ENCODE peak calls at places on chromosome 21, in seven cellular contexts. G, R, I, S, D, W and O are unnamed samples.

GRCh38 chr21:35207322-35207721 is 158.2 kb upstream of the RUNX1 start:
- DNase-seq in G (no peak), R (no peak), I (peak), S (no peak), D (no peak), W (no peak), O (no peak)

GRCh38 chr21:38788275-38788911 is 17.3 kb upstream of the ETS2 start:
- DNase-seq in G (no peak), R (no peak), I (no peak), S (no peak), D (no peak), W (peak), O (peak)

GRCh38 chr21:42991992-42992740 is 17.8 kb downstream of the PKNOX1 start:
- DNase-seq in G (peak), R (peak), I (peak), S (peak), D (peak), W (peak), O (peak)

GRCh38 chr21:42575111-42575510 is 61.5 kb downstream of the SLC37A1 start:
- DNase-seq in G (no peak), R (no peak), I (peak), S (no peak), D (peak), W (no peak), O (no peak)

GRCh38 chr21:43362928-43363314 is 64.0 kb downstream of the SIK1 start:
- DNase-seq in G (no peak), R (no peak), I (no peak), S (no peak), D (no peak), W (no peak), O (no peak)

GRCh38 chr21:26115346-26115745 is 55.2 kb downstream of the APP start:
- DNase-seq in G (no peak), R (no peak), I (no peak), S (no peak), D (no peak), W (peak), O (no peak)

GRCh38 chr21:17416139-17416538 is 96.7 kb upstream of the CXADR start:
- DNase-seq in G (no peak), R (no peak), I (no peak), S (peak), D (no peak), W (peak), O (no peak)

GRCh38 chr21:38765056-38765455 is 40.7 kb upstream of the ETS2 start:
- DNase-seq in G (no peak), R (no peak), I (no peak), S (no peak), D (no peak), W (no peak), O (peak)

GRCh38 chr21:34602061-34602460 is 12.9 kb downstream of the RCAN1 start:
- DNase-seq in G (no peak), R (no peak), I (no peak), S (no peak), D (no peak), W (no peak), O (no peak)

GRCh38 chr21:25709684-25710265 is 24.9 kb downstream of the ATP5PF start:
- DNase-seq in G (no peak), R (no peak), I (no peak), S (no peak), D (no peak), W (no peak), O (no peak)

GRCh38 chr21:26776320-26777021 is 68.7 kb downstream of the ADAMTS1 start:
- DNase-seq in G (no peak), R (no peak), I (no peak), S (peak), D (no peak), W (peak), O (peak)

GRCh38 chr21:14752006-14752909 is 206.1 kb upstream of the SAMSN1 start:
- DNase-seq in G (no peak), R (no peak), I (no peak), S (no peak), D (no peak), W (no peak), O (no peak)

GRCh38 chr21:39137248-39138186 is 45.7 kb downstream of the PSMG1 start:
- DNase-seq in G (no peak), R (no peak), I (peak), S (peak), D (no peak), W (no peak), O (peak)

GRCh38 chr21:29166853-29167252 is 36.4 kb downstream of the MAP3K7CL start:
- DNase-seq in G (no peak), R (no peak), I (no peak), S (no peak), D (no peak), W (no peak), O (no peak)

GRCh38 chr21:35249636-35250035 is 200.5 kb upstream of the RUNX1 start:
- DNase-seq in G (no peak), R (no peak), I (no peak), S (no peak), D (no peak), W (no peak), O (no peak)

GRCh38 chr21:42652527-42653491 is 612 bp upstream of the PDE9A start:
- DNase-seq in G (peak), R (no peak), I (peak), S (no peak), D (no peak), W (peak), O (peak)

GRCh38 chr21:16069713-16070112 is 339.9 kb downstream of the USP25 start:
- DNase-seq in G (no peak), R (no peak), I (no peak), S (no peak), D (no peak), W (no peak), O (peak)

GRCh38 chr21:34795152-34796141 is 126.7 kb downstream of the CLIC6 start:
- DNase-seq in G (no peak), R (no peak), I (no peak), S (no peak), D (peak), W (peak), O (peak)

GRCh38 chr21:38669186-38669585 is 136.5 kb upstream of the ETS2 start:
- DNase-seq in G (peak), R (no peak), I (no peak), S (peak), D (no peak), W (peak), O (peak)

GRCh38 chr21:43283136-43283924 is 114.5 kb downstream of the CRYAA start:
- DNase-seq in G (no peak), R (no peak), I (peak), S (no peak), D (no peak), W (peak), O (peak)

GRCh38 chr21:8991088-8991907 is 1530.1 kb upstream of the TPTE start:
- DNase-seq in G (no peak), R (no peak), I (no peak), S (no peak), D (no peak), W (no peak), O (no peak)

GRCh38 chr21:43311303-43311817 is 115.6 kb downstream of the SIK1 start:
- DNase-seq in G (no peak), R (no peak), I (no peak), S (no peak), D (peak), W (no peak), O (no peak)

GRCh38 chr21:29334717-29335428 is 36.2 kb downstream of the BACH1 start:
- DNase-seq in G (no peak), R (no peak), I (no peak), S (peak), D (no peak), W (peak), O (peak)

GRCh38 chr21:15839026-15839425 is 109.2 kb downstream of the USP25 start:
- DNase-seq in G (no peak), R (no peak), I (no peak), S (no peak), D (no peak), W (peak), O (no peak)

GRCh38 chr21:16302851-16303282 is 573.1 kb downstream of the USP25 start:
- DNase-seq in G (no peak), R (no peak), I (peak), S (peak), D (no peak), W (peak), O (peak)

GRCh38 chr21:43269461-43269860 is 100.7 kb downstream of the CRYAA start:
- DNase-seq in G (peak), R (no peak), I (peak), S (no peak), D (no peak), W (no peak), O (no peak)

GRCh38 chr21:39612233-39613028 is at the start of gene B3GALT5:
- DNase-seq in G (no peak), R (no peak), I (peak), S (no peak), D (no peak), W (no peak), O (peak)

GRCh38 chr21:28971171-28971570 is 21.5 kb downstream of the LTN1 start:
- DNase-seq in G (no peak), R (no peak), I (no peak), S (no peak), D (no peak), W (peak), O (peak)

GRCh38 chr21:28267449-28267848 is 725.2 kb downstream of the LTN1 start:
- DNase-seq in G (no peak), R (no peak), I (no peak), S (no peak), D (no peak), W (no peak), O (no peak)

GRCh38 chr21:43271452-43272020 is 102.7 kb downstream of the CRYAA start:
- DNase-seq in G (no peak), R (no peak), I (peak), S (no peak), D (no peak), W (no peak), O (no peak)

GRCh38 chr21:31917108-31917507 is 44.3 kb downstream of the HUNK start:
- DNase-seq in G (no peak), R (no peak), I (no peak), S (no peak), D (no peak), W (no peak), O (peak)

GRCh38 chr21:18461743-18462142 is 58.2 kb upstream of the TMPRSS15 start:
- DNase-seq in G (no peak), R (no peak), I (no peak), S (no peak), D (no peak), W (no peak), O (no peak)

DNA sequence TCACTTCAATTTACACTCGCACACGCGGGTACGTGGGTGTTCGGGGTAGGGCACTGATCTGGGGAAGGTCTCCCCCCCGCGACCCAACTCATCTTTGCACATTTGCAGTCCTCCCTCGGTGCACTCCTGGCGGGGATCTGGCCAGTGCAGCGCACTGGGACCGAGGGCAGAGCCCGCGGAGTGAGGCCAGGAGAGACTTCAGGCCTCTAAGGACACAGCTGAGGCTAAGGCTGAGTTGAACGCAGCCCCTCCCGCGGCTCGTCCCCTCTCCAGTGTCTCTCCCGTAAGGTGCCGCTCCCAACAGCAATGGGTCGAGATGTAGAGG is 939 bp upstream of the NCAM2 start:
- DNase-seq in G (no peak), R (no peak), I (no peak), S (no peak), D (no peak), W (peak), O (no peak)
- H3K4me3 ChIP-seq in G (peak), R (peak), I (peak), S (peak), D (peak), W (peak), O (peak)

GRCh38 chr21:45984584-45985095 is 3.1 kb downstream of the COL6A1 start:
- DNase-seq in G (no peak), R (no peak), I (no peak), S (no peak), D (no peak), W (no peak), O (no peak)

GRCh38 chr21:45983981-45984551 is 2.5 kb downstream of the COL6A1 start:
- DNase-seq in G (peak), R (no peak), I (peak), S (no peak), D (no peak), W (no peak), O (peak)

GRCh38 chr21:45981641-45982255 is at the start of gene COL6A1:
- DNase-seq in G (peak), R (no peak), I (peak), S (no peak), D (peak), W (peak), O (peak)

GRCh38 chr21:45982256-45982757 is 737 bp downstream of the COL6A1 start:
- DNase-seq in G (no peak), R (no peak), I (no peak), S (no peak), D (peak), W (no peak), O (no peak)

DNA sequence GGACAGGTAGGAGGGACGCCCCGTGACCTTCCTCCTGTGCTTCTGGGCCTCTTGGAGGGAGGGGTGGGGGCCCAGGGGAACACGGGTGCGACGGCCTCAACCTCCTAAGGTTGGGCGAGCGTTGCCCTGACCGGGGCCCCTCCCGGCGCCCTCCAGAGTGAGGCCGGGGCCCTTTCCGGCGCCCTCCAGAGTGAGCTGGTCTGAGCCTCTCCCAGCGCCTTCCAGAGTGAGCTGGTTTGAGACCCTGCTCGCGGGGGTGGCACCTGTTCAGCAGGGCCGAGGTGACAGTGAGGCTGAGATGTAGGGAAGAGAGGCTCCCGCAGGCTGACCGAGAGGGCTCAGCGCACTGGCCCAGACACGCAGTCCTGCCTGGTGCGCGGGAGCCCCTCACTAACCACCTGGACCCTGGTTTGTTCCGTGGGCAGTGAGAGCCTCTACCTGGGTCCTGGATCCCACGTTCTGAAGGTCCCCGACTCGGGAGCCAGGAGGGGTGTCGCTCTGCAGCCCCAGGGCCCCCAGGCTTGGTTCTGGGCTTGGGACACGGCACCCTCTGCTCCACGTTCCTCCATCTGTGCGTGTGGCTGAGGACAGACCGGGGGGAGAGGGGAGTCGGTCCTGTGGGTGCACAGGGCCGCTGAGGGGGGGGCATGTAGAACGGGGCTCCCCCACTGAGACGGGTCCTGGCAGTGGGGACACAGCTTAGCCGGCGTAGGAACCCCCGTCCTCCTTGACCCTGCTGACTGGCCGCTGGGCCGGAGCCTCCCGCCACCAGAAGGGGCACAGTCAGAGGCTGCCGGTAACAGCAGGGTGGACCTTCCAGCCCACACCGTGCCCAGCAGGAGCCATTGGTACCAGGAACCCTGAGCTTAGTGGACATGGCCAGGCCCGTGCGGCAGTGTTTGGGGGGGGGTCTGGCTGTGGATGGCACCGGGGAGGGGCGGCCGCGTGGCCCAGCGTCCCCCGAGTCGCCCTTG is 1.5 kb downstream of the COL6A1 start:
- DNase-seq in G (no peak), R (no peak), I (peak), S (no peak), D (no peak), W (no peak), O (no peak)
- TF ChIP-seq CTCF in G (no peak), R (peak), I (no peak), S (peak), D (no peak), W (no peak), O (no peak)

DNA sequence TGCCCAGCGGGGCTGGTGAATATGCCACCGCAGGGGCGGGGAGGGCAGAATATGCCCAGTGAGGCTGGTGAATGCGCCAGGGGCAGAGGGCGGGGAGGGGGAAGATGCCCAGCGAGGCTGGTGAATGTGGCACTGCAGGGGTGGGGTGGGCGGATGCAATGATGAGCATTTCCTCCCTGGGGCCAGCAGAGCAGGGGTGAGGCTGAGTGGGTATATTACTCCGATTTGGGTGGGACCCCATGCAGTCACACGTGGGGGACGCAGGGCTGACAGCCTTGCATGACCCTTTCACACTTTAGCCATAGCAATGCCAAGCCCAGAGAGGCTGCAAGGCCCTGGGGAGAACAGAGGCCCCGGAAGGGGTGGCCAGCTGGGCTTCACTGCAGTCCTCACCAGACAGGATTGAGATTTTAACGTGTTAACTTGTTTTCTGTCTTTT is 9.3 kb upstream of the SLX9 start:
- DNase-seq in G (no peak), R (no peak), I (no peak), S (no peak), D (peak), W (peak), O (peak)
- H3K4me3 ChIP-seq in G (no peak), R (no peak), I (no peak), S (no peak), D (no peak), W (no peak), O (no peak)

GRCh38 chr21:37642493-37642892 is 273.8 kb downstream of the KCNJ6 start:
- DNase-seq in G (peak), R (no peak), I (no peak), S (no peak), D (no peak), W (no peak), O (no peak)
- TF ChIP-seq CTCF in G (peak), R (no peak), I (no peak), S (peak), D (no peak), W (no peak), O (no peak)

GRCh38 chr21:33360871-33361602 is 36.3 kb downstream of the IFNAR1 start:
- DNase-seq in G (peak), R (peak), I (peak), S (peak), D (peak), W (peak), O (peak)
- H3K4me3 ChIP-seq in G (peak), R (no peak), I (no peak), S (no peak), D (peak), W (no peak), O (peak)

GRCh38 chr21:41294548-41295231 is 21.9 kb upstream of the FAM3B start:
- DNase-seq in G (no peak), R (no peak), I (no peak), S (no peak), D (no peak), W (no peak), O (no peak)

GRCh38 chr21:41290106-41290799 is 26.3 kb upstream of the FAM3B start:
- DNase-seq in G (no peak), R (no peak), I (no peak), S (no peak), D (no peak), W (no peak), O (no peak)

DNA sequence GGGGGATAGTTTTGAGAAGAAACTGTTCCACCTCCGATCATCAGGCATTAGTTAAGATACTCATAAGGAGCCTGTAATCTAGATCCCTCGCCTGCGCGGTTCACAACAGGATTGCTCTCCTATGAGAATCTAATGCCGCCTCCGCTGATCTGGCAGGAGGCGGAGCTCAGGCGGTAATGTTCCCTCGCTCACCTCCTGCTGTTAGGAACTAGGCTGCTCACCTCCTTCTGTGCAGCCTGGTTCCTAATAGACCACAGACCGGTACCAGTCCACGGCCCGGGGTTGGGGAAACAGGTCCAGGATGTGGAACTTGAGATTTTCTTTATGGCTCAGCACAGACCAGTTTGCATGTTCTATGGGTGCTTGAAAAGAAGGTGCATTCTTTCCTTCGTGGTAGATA is 27.2 kb upstream of the FAM3B start:
- DNase-seq in G (no peak), R (no peak), I (no peak), S (no peak), D (no peak), W (no peak), O (no peak)
- TF ChIP-seq CTCF in G (no peak), R (no peak), I (no peak), S (no peak), D (no peak), W (no peak), O (no peak)

DNA sequence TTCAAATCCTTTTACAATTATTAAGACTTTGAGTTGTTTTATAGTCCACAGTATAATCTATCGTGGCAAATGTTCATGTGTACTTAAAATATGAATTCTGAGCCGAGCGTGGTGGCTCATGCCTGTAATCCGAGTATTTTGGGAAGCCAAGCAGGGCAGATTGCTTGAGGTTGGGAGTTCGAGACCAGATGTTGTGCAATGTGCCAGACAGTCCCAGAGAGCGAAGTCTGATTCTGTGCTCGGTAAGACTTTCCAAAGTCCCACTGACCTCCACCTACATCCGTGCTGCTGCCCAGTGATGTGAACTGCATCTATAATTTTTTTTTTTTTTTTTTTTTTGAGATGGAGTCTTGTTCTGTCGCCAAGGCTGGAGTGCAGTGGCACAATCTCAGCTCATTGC is 52.2 kb downstream of the VPS26C start:
- DNase-seq in G (no peak), R (no peak), I (no peak), S (no peak), D (no peak), W (no peak), O (no peak)
- H3K4me3 ChIP-seq in G (no peak), R (no peak), I (no peak), S (no peak), D (no peak), W (no peak), O (no peak)

GRCh38 chr21:23160914-23161313 is 2162.7 kb downstream of the NCAM2 start:
- DNase-seq in G (no peak), R (no peak), I (no peak), S (no peak), D (no peak), W (no peak), O (no peak)
- TF ChIP-seq CTCF in G (no peak), R (no peak), I (no peak), S (no peak), D (no peak), W (no peak), O (no peak)